ENCODE peak calls at places on chromosomes 7 and 10, in four cellular contexts. F is aorta, D is substantia nigra, N is hypothalamus. Y is an unnamed sample.

GRCh38 chr10:52883996-52884871 is 111.7 kb upstream of the MBL2 start:
- DNase-seq in F (no peak), D (peak), N (no peak), Y (peak)

GRCh38 chr10:78177013-78177370 is 143.3 kb downstream of the RPS24 start:
- DNase-seq in F (no peak), N (peak), D (peak), Y (peak)

GRCh38 chr10:133261726-133262325 is 14.8 kb downstream of the ADAM8 start:
- DNase-seq in F (peak), N (peak), D (peak), Y (peak)

GRCh38 chr10:2800178-2800577 is 267.2 kb upstream of the PFKP start:
- DNase-seq in D (no peak), N (no peak), F (no peak), Y (no peak)

GRCh38 chr10:60921631-60922030 is 22.4 kb downstream of the RHOBTB1 start:
- DNase-seq in N (no peak), D (no peak), F (no peak), Y (no peak)

GRCh38 chr7:47580175-47580701 is 1.7 kb downstream of the TNS3 start:
- DNase-seq in D (no peak), F (no peak), N (no peak), Y (no peak)

GRCh38 chr10:118568327-118568848 is 27.1 kb downstream of the PRLHR start:
- DNase-seq in D (peak), N (no peak), F (no peak), Y (no peak)

GRCh38 chr7:120273476-120273975 is 551 bp downstream of the KCND2 start:
- DNase-seq in F (no peak), D (peak), N (peak), Y (peak)

GRCh38 chr7:38280000-38280399 is 6.6 kb upstream of the TARP start:
- DNase-seq in D (no peak), N (no peak), F (no peak), Y (no peak)

GRCh38 chr10:31929986-31930675 is 1.5 kb upstream of the ARHGAP12 start:
- DNase-seq in N (no peak), F (no peak), D (no peak), Y (no peak)

GRCh38 chr7:5692845-5693278 is 88.6 kb downstream of the RNF216 start:
- DNase-seq in D (no peak), N (no peak), F (no peak), Y (no peak)

GRCh38 chr7:125563964-125564529 is 634.4 kb upstream of the POT1 start:
- DNase-seq in N (no peak), F (no peak), D (no peak), Y (no peak)

GRCh38 chr7:150357277-150357676 is 11.3 kb upstream of the REPIN1 start:
- DNase-seq in F (no peak), D (no peak), N (no peak), Y (no peak)

GRCh38 chr7:91243591-91244368 is 20.5 kb upstream of the FZD1 start:
- DNase-seq in D (no peak), N (no peak), F (no peak), Y (no peak)

GRCh38 chr10:112137381-112137987 is 46.1 kb downstream of the GPAM start:
- DNase-seq in N (peak), F (peak), D (peak), Y (peak)

Y was measured in posterior cingulate gyrus.